ENCODE peak calls at places on chromosomes 2 and 18, in five cellular contexts. One of them, this sample, is unnamed.

GRCh38 chr18:79315589-79315988 is 80.1 kb upstream of the NFATC1 start:
- DNase-seq in HL-60: no peak
- DNase-seq in hepatocyte: no peak
- DNase-seq in epithelial cell of esophagus: no peak
- DNase-seq in dorsolateral prefrontal cortex: no peak
- DNase-seq in this sample: no peak

GRCh38 chr2:17538844-17539554 is 1.5 kb upstream of the VSNL1 start:
- DNase-seq in dorsolateral prefrontal cortex: no peak
- DNase-seq in epithelial cell of esophagus: peak; percentile 98
- DNase-seq in HL-60: no peak
- DNase-seq in hepatocyte: peak; percentile 90
- DNase-seq in this sample: no peak

GRCh38 chr2:230137902-230138539 is 69.3 kb upstream of the SLC16A14 start:
- DNase-seq in epithelial cell of esophagus: peak; percentile 90
- DNase-seq in dorsolateral prefrontal cortex: no peak
- DNase-seq in HL-60: no peak
- DNase-seq in hepatocyte: no peak
- DNase-seq in this sample: no peak

GRCh38 chr2:46377666-46378560 is 80.7 kb downstream of the EPAS1 start:
- DNase-seq in epithelial cell of esophagus: no peak
- DNase-seq in hepatocyte: no peak
- DNase-seq in HL-60: no peak
- DNase-seq in dorsolateral prefrontal cortex: no peak
- DNase-seq in this sample: no peak

GRCh38 chr18:26634631-26635030 is 86.3 kb upstream of the KCTD1 start:
- DNase-seq in hepatocyte: no peak
- DNase-seq in HL-60: no peak
- DNase-seq in dorsolateral prefrontal cortex: no peak
- DNase-seq in epithelial cell of esophagus: no peak
- DNase-seq in this sample: no peak

GRCh38 chr18:28995319-28995718 is 818.4 kb upstream of the CDH2 start:
- DNase-seq in dorsolateral prefrontal cortex: no peak
- DNase-seq in hepatocyte: no peak
- DNase-seq in epithelial cell of esophagus: peak; percentile 29
- DNase-seq in HL-60: no peak
- DNase-seq in this sample: no peak

GRCh38 chr2:222861411-222862067 is 703 bp downstream of the ACSL3 start:
- DNase-seq in epithelial cell of esophagus: peak; percentile 37
- DNase-seq in hepatocyte: peak; percentile 66
- DNase-seq in HL-60: no peak
- DNase-seq in dorsolateral prefrontal cortex: no peak
- DNase-seq in this sample: no peak

GRCh38 chr2:137881711-137882110 is 82.6 kb upstream of the HNMT start:
- DNase-seq in dorsolateral prefrontal cortex: no peak
- DNase-seq in HL-60: no peak
- DNase-seq in hepatocyte: no peak
- DNase-seq in epithelial cell of esophagus: no peak
- DNase-seq in this sample: no peak

GRCh38 chr2:230896346-230897115 is 28.5 kb downstream of the GPR55 start:
- DNase-seq in dorsolateral prefrontal cortex: no peak
- DNase-seq in hepatocyte: peak; percentile 3
- DNase-seq in epithelial cell of esophagus: no peak
- DNase-seq in HL-60: no peak
- DNase-seq in this sample: no peak

GRCh38 chr18:41992066-41992465 is 37.0 kb downstream of the PIK3C3 start:
- DNase-seq in hepatocyte: no peak
- DNase-seq in HL-60: no peak
- DNase-seq in epithelial cell of esophagus: no peak
- DNase-seq in dorsolateral prefrontal cortex: no peak
- DNase-seq in this sample: no peak

GRCh38 chr18:63869851-63870250 is 17.7 kb upstream of the SERPINB2 start:
- DNase-seq in epithelial cell of esophagus: peak; percentile 91
- DNase-seq in hepatocyte: no peak
- DNase-seq in dorsolateral prefrontal cortex: no peak
- DNase-seq in HL-60: no peak
- DNase-seq in this sample: no peak

GRCh38 chr2:173130521-173131467 is 55.1 kb downstream of the MAP3K20 start:
- DNase-seq in HL-60: no peak
- DNase-seq in hepatocyte: no peak
- DNase-seq in epithelial cell of esophagus: peak; percentile 47
- DNase-seq in dorsolateral prefrontal cortex: no peak
- DNase-seq in this sample: no peak

GRCh38 chr2:188693111-188693510 is 281.1 kb upstream of the COL3A1 start:
- DNase-seq in HL-60: no peak
- DNase-seq in hepatocyte: peak; percentile 28
- DNase-seq in epithelial cell of esophagus: peak; percentile 96
- DNase-seq in dorsolateral prefrontal cortex: no peak
- DNase-seq in this sample: no peak

GRCh38 chr18:58892536-58892935 is 27.9 kb downstream of the ZNF532 start:
- DNase-seq in dorsolateral prefrontal cortex: no peak
- DNase-seq in hepatocyte: no peak
- DNase-seq in HL-60: no peak
- DNase-seq in epithelial cell of esophagus: peak; percentile 7
- DNase-seq in this sample: no peak

GRCh38 chr2:229922449-229923386 is at the start of gene FBXO36:
- DNase-seq in epithelial cell of esophagus: peak; percentile 88
- DNase-seq in HL-60: peak; percentile 46
- DNase-seq in dorsolateral prefrontal cortex: peak; percentile 89
- DNase-seq in hepatocyte: peak; percentile 93
- DNase-seq in this sample: no peak

GRCh38 chr2:105828543-105828942 is 83.8 kb downstream of the NCK2 start:
- DNase-seq in epithelial cell of esophagus: no peak
- DNase-seq in dorsolateral prefrontal cortex: no peak
- DNase-seq in HL-60: no peak
- DNase-seq in hepatocyte: no peak
- DNase-seq in this sample: no peak

GRCh38 chr18:77248873-77249582 is 620 bp upstream of the GALR1 start:
- DNase-seq in dorsolateral prefrontal cortex: no peak
- DNase-seq in epithelial cell of esophagus: no peak
- DNase-seq in hepatocyte: no peak
- DNase-seq in HL-60: no peak
- DNase-seq in this sample: no peak

GRCh38 chr2:99552529-99552928 is 62.7 kb upstream of the REV1 start:
- DNase-seq in epithelial cell of esophagus: no peak
- DNase-seq in hepatocyte: no peak
- DNase-seq in HL-60: no peak
- DNase-seq in dorsolateral prefrontal cortex: no peak
- DNase-seq in this sample: no peak

GRCh38 chr18:72542993-72543361 is 1.2 kb downstream of the CBLN2 start:
- DNase-seq in HL-60: no peak
- DNase-seq in hepatocyte: peak; percentile 12
- DNase-seq in epithelial cell of esophagus: peak; percentile 1
- DNase-seq in dorsolateral prefrontal cortex: no peak
- DNase-seq in this sample: no peak

GRCh38 chr2:8137801-8138200 is 544.1 kb upstream of the ID2 start:
- DNase-seq in epithelial cell of esophagus: no peak
- DNase-seq in dorsolateral prefrontal cortex: no peak
- DNase-seq in hepatocyte: no peak
- DNase-seq in HL-60: no peak
- DNase-seq in this sample: no peak

GRCh38 chr18:6543330-6543908 is 128.7 kb upstream of the L3MBTL4 start:
- DNase-seq in HL-60: no peak
- DNase-seq in dorsolateral prefrontal cortex: no peak
- DNase-seq in epithelial cell of esophagus: peak; percentile 21
- DNase-seq in hepatocyte: peak; percentile 46
- DNase-seq in this sample: no peak

GRCh38 chr2:132593171-132593570 is 76.8 kb downstream of the LYPD1 start:
- DNase-seq in epithelial cell of esophagus: peak; percentile 4
- DNase-seq in dorsolateral prefrontal cortex: no peak
- DNase-seq in HL-60: no peak
- DNase-seq in hepatocyte: peak; percentile 28
- DNase-seq in this sample: no peak

DNA sequence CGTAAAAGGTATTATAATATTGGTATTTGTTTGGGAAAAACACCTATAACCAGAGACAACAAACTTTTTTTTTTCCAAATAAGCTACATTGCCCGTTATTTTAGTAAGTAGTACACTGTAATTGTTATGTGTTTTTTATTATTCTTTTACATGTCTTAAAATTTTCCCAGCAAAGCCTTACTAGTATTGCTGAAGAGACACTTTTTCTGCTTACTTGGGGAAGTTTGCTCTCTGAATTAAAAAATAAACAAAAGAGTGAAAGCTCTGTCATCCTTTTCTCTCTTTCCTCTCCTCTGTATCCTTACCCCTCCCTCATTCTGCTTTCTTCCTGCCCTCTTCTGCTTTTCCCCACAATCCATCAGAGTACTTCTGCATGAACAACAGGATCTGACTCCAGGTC is 25.6 kb upstream of the LDLRAD4 start:
- DNase-seq in epithelial cell of esophagus: no peak
- DNase-seq in hepatocyte: no peak
- DNase-seq in dorsolateral prefrontal cortex: no peak
- DNase-seq in HL-60: no peak
- DNase-seq in this sample: no peak
- TF ChIP-seq CTCF in epithelial cell of esophagus: no peak
- TF ChIP-seq CTCF in hepatocyte: no peak
- TF ChIP-seq CTCF in dorsolateral prefrontal cortex: no peak
- TF ChIP-seq CTCF in HL-60: no peak
- TF ChIP-seq CTCF in this sample: no peak

GRCh38 chr2:29495068-29495467 is 379.9 kb downstream of the CLIP4 start:
- DNase-seq in dorsolateral prefrontal cortex: no peak
- DNase-seq in epithelial cell of esophagus: no peak
- DNase-seq in hepatocyte: no peak
- DNase-seq in HL-60: no peak
- DNase-seq in this sample: no peak

GRCh38 chr2:29489568-29489967 is 374.4 kb downstream of the CLIP4 start:
- DNase-seq in HL-60: no peak
- DNase-seq in hepatocyte: no peak
- DNase-seq in dorsolateral prefrontal cortex: no peak
- DNase-seq in epithelial cell of esophagus: no peak
- DNase-seq in this sample: no peak

GRCh38 chr2:29490037-29490436 is 374.8 kb downstream of the CLIP4 start:
- DNase-seq in dorsolateral prefrontal cortex: no peak
- DNase-seq in HL-60: no peak
- DNase-seq in hepatocyte: no peak
- DNase-seq in epithelial cell of esophagus: no peak
- DNase-seq in this sample: no peak

DNA sequence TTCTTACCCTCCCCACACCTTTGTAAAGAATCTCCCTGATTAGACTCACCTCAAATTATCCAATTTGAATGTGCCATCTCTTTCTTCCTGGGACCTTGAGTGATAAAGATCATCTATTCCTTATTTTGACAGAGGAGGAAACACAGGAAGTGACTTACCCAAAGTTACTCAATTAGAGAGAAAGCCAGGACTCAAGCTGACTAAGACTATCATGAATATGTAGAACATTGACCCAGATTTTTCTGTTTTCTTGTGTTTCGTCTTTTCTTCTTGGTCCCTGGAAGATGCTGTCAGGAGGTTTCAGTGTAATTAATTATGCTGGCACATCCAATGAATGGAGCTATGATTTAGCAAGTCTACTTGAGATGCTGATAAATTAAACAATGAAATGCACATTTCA is 380.3 kb downstream of the CLIP4 start:
- DNase-seq in HL-60: no peak
- DNase-seq in epithelial cell of esophagus: peak; percentile 13
- DNase-seq in hepatocyte: no peak
- DNase-seq in dorsolateral prefrontal cortex: no peak
- DNase-seq in this sample: no peak
- TF ChIP-seq CTCF in HL-60: no peak
- TF ChIP-seq CTCF in epithelial cell of esophagus: no peak
- TF ChIP-seq CTCF in hepatocyte: no peak
- TF ChIP-seq CTCF in dorsolateral prefrontal cortex: no peak
- TF ChIP-seq CTCF in this sample: no peak

GRCh38 chr2:79511320-79511951 is 1.4 kb upstream of the CTNNA2 start:
- DNase-seq in dorsolateral prefrontal cortex: peak; percentile 19
- DNase-seq in epithelial cell of esophagus: peak; percentile 69
- DNase-seq in hepatocyte: peak; percentile 87
- DNase-seq in HL-60: peak; percentile 12
- DNase-seq in this sample: no peak

GRCh38 chr2:79512442-79513401 is at the start of gene CTNNA2:
- DNase-seq in epithelial cell of esophagus: peak; percentile 14
- DNase-seq in dorsolateral prefrontal cortex: peak; percentile 57
- DNase-seq in HL-60: no peak
- DNase-seq in hepatocyte: peak; percentile 91
- DNase-seq in this sample: no peak
- TF ChIP-seq CTCF in epithelial cell of esophagus: no peak
- TF ChIP-seq CTCF in dorsolateral prefrontal cortex: peak; percentile 17
- TF ChIP-seq CTCF in HL-60: no peak
- TF ChIP-seq CTCF in hepatocyte: peak; percentile 32
- TF ChIP-seq CTCF in this sample: no peak

GRCh38 chr2:121349721-121350401 is 64.9 kb upstream of the TFCP2L1 start:
- DNase-seq in epithelial cell of esophagus: no peak
- DNase-seq in hepatocyte: no peak
- DNase-seq in HL-60: no peak
- DNase-seq in dorsolateral prefrontal cortex: no peak
- DNase-seq in this sample: no peak

GRCh38 chr2:121351521-121352318 is 66.7 kb upstream of the TFCP2L1 start:
- DNase-seq in HL-60: no peak
- DNase-seq in dorsolateral prefrontal cortex: no peak
- DNase-seq in epithelial cell of esophagus: no peak
- DNase-seq in hepatocyte: no peak
- DNase-seq in this sample: no peak

GRCh38 chr2:121350884-121351283 is 65.9 kb upstream of the TFCP2L1 start:
- DNase-seq in epithelial cell of esophagus: no peak
- DNase-seq in HL-60: no peak
- DNase-seq in dorsolateral prefrontal cortex: no peak
- DNase-seq in hepatocyte: no peak
- DNase-seq in this sample: no peak

GRCh38 chr2:121348128-121348740 is 63.2 kb upstream of the TFCP2L1 start:
- DNase-seq in HL-60: no peak
- DNase-seq in hepatocyte: no peak
- DNase-seq in dorsolateral prefrontal cortex: no peak
- DNase-seq in epithelial cell of esophagus: no peak
- DNase-seq in this sample: no peak

GRCh38 chr2:121350402-121350775 is 65.4 kb upstream of the TFCP2L1 start:
- DNase-seq in hepatocyte: no peak
- DNase-seq in epithelial cell of esophagus: no peak
- DNase-seq in dorsolateral prefrontal cortex: no peak
- DNase-seq in HL-60: no peak
- DNase-seq in this sample: no peak
- TF ChIP-seq CTCF in hepatocyte: no peak
- TF ChIP-seq CTCF in epithelial cell of esophagus: no peak
- TF ChIP-seq CTCF in dorsolateral prefrontal cortex: no peak
- TF ChIP-seq CTCF in HL-60: no peak
- TF ChIP-seq CTCF in this sample: no peak